ENCODE peak calls at places on chromosome 11, in ten cellular contexts. One of them, this sample, is unnamed.
A peak's percentile ranks its signal among the peaks of the same experiment; 100 is the strongest.

GRCh38 chr11:11789735-11790369 is 51.9 kb upstream of the USP47 start:
- DNase-seq in HL-60: peak; percentile 8
- DNase-seq in brain microvascular endothelial cell: peak; percentile 25
- DNase-seq in AG04450: no peak
- DNase-seq in MM.1S: no peak
- DNase-seq in suprapubic skin: no peak
- DNase-seq in stomach: no peak
- DNase-seq in spleen: no peak
- DNase-seq in A549: peak; percentile 34
- DNase-seq in WERI-Rb-1: peak; percentile 22
- DNase-seq in this sample: no peak

GRCh38 chr11:8369592-8370205 is 106.0 kb upstream of the LMO1 start:
- DNase-seq in MM.1S: no peak
- DNase-seq in spleen: peak; percentile 51
- DNase-seq in stomach: no peak
- DNase-seq in AG04450: no peak
- DNase-seq in HL-60: no peak
- DNase-seq in WERI-Rb-1: no peak
- DNase-seq in A549: no peak
- DNase-seq in brain microvascular endothelial cell: no peak
- DNase-seq in suprapubic skin: peak; percentile 54
- DNase-seq in this sample: no peak

GRCh38 chr11:7637447-7638157 is 35.7 kb downstream of the CYB5R2 start:
- DNase-seq in WERI-Rb-1: no peak
- DNase-seq in HL-60: no peak
- DNase-seq in spleen: no peak
- DNase-seq in A549: no peak
- DNase-seq in stomach: no peak
- DNase-seq in AG04450: no peak
- DNase-seq in MM.1S: no peak
- DNase-seq in suprapubic skin: no peak
- DNase-seq in brain microvascular endothelial cell: peak; percentile 56
- DNase-seq in this sample: no peak

GRCh38 chr11:27398413-27398780 is 35.4 kb upstream of the CCDC34 start:
- DNase-seq in spleen: no peak
- DNase-seq in suprapubic skin: no peak
- DNase-seq in MM.1S: no peak
- DNase-seq in stomach: no peak
- DNase-seq in A549: no peak
- DNase-seq in brain microvascular endothelial cell: no peak
- DNase-seq in WERI-Rb-1: peak; percentile 68
- DNase-seq in AG04450: no peak
- DNase-seq in HL-60: no peak
- DNase-seq in this sample: no peak

GRCh38 chr11:103326070-103326794 is 217.0 kb downstream of the DYNC2H1 start:
- DNase-seq in stomach: no peak
- DNase-seq in WERI-Rb-1: peak; percentile 44
- DNase-seq in brain microvascular endothelial cell: peak; percentile 90
- DNase-seq in MM.1S: peak; percentile 77
- DNase-seq in suprapubic skin: no peak
- DNase-seq in HL-60: peak; percentile 71
- DNase-seq in A549: peak; percentile 63
- DNase-seq in AG04450: peak; percentile 45
- DNase-seq in spleen: peak; percentile 75
- DNase-seq in this sample: no peak

GRCh38 chr11:34407121-34407813 is 31.5 kb upstream of the CAT start:
- DNase-seq in WERI-Rb-1: no peak
- DNase-seq in brain microvascular endothelial cell: no peak
- DNase-seq in HL-60: no peak
- DNase-seq in A549: no peak
- DNase-seq in stomach: peak; percentile 50
- DNase-seq in MM.1S: no peak
- DNase-seq in AG04450: no peak
- DNase-seq in spleen: no peak
- DNase-seq in suprapubic skin: no peak
- DNase-seq in this sample: no peak

GRCh38 chr11:46381836-46382643 is 571 bp downstream of the MDK start:
- DNase-seq in HL-60: no peak
- DNase-seq in MM.1S: no peak
- DNase-seq in WERI-Rb-1: peak; percentile 15
- DNase-seq in stomach: no peak
- DNase-seq in AG04450: no peak
- DNase-seq in suprapubic skin: no peak
- DNase-seq in spleen: peak; percentile 82
- DNase-seq in brain microvascular endothelial cell: no peak
- DNase-seq in A549: no peak
- DNase-seq in this sample: no peak

GRCh38 chr11:71580057-71581003 is 2.3 kb downstream of the KRTAP5-11 start:
- DNase-seq in stomach: peak; percentile 76
- DNase-seq in spleen: no peak
- DNase-seq in WERI-Rb-1: peak; percentile 71
- DNase-seq in AG04450: peak; percentile 32
- DNase-seq in A549: peak; percentile 69
- DNase-seq in MM.1S: peak; percentile 66
- DNase-seq in brain microvascular endothelial cell: peak; percentile 77
- DNase-seq in suprapubic skin: no peak
- DNase-seq in HL-60: peak; percentile 51
- DNase-seq in this sample: no peak

GRCh38 chr11:93287434-93287833 is 43.1 kb upstream of the DEUP1 start:
- DNase-seq in AG04450: no peak
- DNase-seq in spleen: no peak
- DNase-seq in MM.1S: no peak
- DNase-seq in WERI-Rb-1: no peak
- DNase-seq in brain microvascular endothelial cell: no peak
- DNase-seq in suprapubic skin: no peak
- DNase-seq in A549: no peak
- DNase-seq in HL-60: no peak
- DNase-seq in stomach: no peak
- DNase-seq in this sample: no peak

GRCh38 chr11:23727821-23728220 is 769.0 kb upstream of the LUZP2 start:
- DNase-seq in MM.1S: no peak
- DNase-seq in spleen: no peak
- DNase-seq in suprapubic skin: no peak
- DNase-seq in A549: peak; percentile 4
- DNase-seq in AG04450: peak; percentile 16
- DNase-seq in HL-60: no peak
- DNase-seq in WERI-Rb-1: no peak
- DNase-seq in stomach: no peak
- DNase-seq in brain microvascular endothelial cell: peak; percentile 79
- DNase-seq in this sample: no peak

GRCh38 chr11:17986007-17986710 is 26.7 kb downstream of the SERGEF start:
- DNase-seq in WERI-Rb-1: no peak
- DNase-seq in AG04450: peak; percentile 63
- DNase-seq in MM.1S: no peak
- DNase-seq in HL-60: no peak
- DNase-seq in brain microvascular endothelial cell: peak; percentile 53
- DNase-seq in A549: no peak
- DNase-seq in spleen: no peak
- DNase-seq in stomach: no peak
- DNase-seq in suprapubic skin: no peak
- DNase-seq in this sample: no peak

GRCh38 chr11:62791501-62792192 is at the start of gene TMEM223:
- DNase-seq in spleen: peak; percentile 98
- DNase-seq in suprapubic skin: peak; percentile 94
- DNase-seq in WERI-Rb-1: peak; percentile 88
- DNase-seq in brain microvascular endothelial cell: peak; percentile 68
- DNase-seq in AG04450: no peak
- DNase-seq in HL-60: peak; percentile 88
- DNase-seq in stomach: peak; percentile 90
- DNase-seq in MM.1S: peak; percentile 89
- DNase-seq in A549: peak; percentile 71
- DNase-seq in this sample: peak; percentile 93

GRCh38 chr11:8093931-8094575 is 13.0 kb downstream of the TUB start:
- DNase-seq in brain microvascular endothelial cell: no peak
- DNase-seq in stomach: peak; percentile 15
- DNase-seq in WERI-Rb-1: no peak
- DNase-seq in suprapubic skin: no peak
- DNase-seq in spleen: peak; percentile 64
- DNase-seq in A549: no peak
- DNase-seq in HL-60: no peak
- DNase-seq in MM.1S: no peak
- DNase-seq in AG04450: no peak
- DNase-seq in this sample: no peak

GRCh38 chr11:61429346-61429690 is 457 bp downstream of the CPSF7 start:
- DNase-seq in WERI-Rb-1: peak; percentile 76
- DNase-seq in brain microvascular endothelial cell: peak; percentile 28
- DNase-seq in AG04450: no peak
- DNase-seq in MM.1S: peak; percentile 75
- DNase-seq in stomach: peak; percentile 48
- DNase-seq in HL-60: peak; percentile 22
- DNase-seq in suprapubic skin: no peak
- DNase-seq in A549: peak; percentile 76
- DNase-seq in spleen: peak; percentile 92
- DNase-seq in this sample: no peak

GRCh38 chr11:94664336-94664735 is 97.2 kb downstream of the PIWIL4 start:
- DNase-seq in HL-60: no peak
- DNase-seq in stomach: no peak
- DNase-seq in MM.1S: no peak
- DNase-seq in AG04450: no peak
- DNase-seq in suprapubic skin: no peak
- DNase-seq in brain microvascular endothelial cell: no peak
- DNase-seq in spleen: no peak
- DNase-seq in A549: peak; percentile 5
- DNase-seq in WERI-Rb-1: no peak
- DNase-seq in this sample: no peak

GRCh38 chr11:111411456-111411855 is 32.4 kb upstream of the POU2AF1 start:
- DNase-seq in stomach: no peak
- DNase-seq in suprapubic skin: no peak
- DNase-seq in MM.1S: no peak
- DNase-seq in spleen: no peak
- DNase-seq in HL-60: no peak
- DNase-seq in WERI-Rb-1: no peak
- DNase-seq in brain microvascular endothelial cell: no peak
- DNase-seq in A549: no peak
- DNase-seq in AG04450: no peak
- DNase-seq in this sample: no peak

DNA sequence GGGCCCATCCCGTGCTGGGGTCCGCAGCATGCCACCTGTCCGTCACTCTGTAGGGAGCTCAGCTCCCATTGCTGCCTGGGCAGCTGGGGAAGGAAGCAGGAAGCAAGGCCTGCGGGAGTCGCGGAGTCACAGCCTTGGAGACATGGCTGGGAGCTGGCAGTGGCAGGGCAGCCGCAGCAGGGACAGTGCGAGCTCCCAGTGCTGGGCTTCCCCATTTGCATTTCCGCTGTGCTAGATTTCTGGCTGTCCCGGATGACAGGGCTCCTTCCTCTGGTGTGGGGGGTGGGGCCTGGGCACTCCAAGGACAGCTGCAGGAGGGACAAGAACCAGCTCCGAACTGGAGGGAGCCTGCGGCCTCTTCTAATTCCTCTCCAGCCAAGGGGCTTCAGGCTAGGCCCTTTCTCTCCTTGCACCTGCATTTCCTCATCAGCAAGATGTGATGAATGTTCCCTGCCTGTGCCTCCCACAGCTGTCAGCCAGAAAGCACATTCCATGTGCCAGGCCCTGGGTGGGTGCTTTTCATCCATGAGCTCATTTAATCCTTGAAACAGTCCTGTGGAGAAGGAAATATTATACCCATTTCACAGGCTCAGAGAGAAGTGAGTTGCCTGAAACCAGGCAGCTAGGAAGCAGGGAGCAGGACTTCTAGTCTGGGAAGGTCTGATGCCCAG is 48.0 kb downstream of the MYO7A start:
- DNase-seq in stomach: no peak
- DNase-seq in brain microvascular endothelial cell: no peak
- DNase-seq in spleen: peak; percentile 86
- DNase-seq in MM.1S: no peak
- DNase-seq in HL-60: peak; percentile 90
- DNase-seq in A549: no peak
- DNase-seq in WERI-Rb-1: no peak
- DNase-seq in suprapubic skin: no peak
- DNase-seq in AG04450: no peak
- DNase-seq in this sample: peak; percentile 66
- H3K4me3 ChIP-seq in stomach: no peak overlapping the region
- H3K4me3 ChIP-seq in brain microvascular endothelial cell: no peak overlapping the region
- H3K4me3 ChIP-seq in spleen: peak overlapping the region; percentile 47
- H3K4me3 ChIP-seq in MM.1S: no peak overlapping the region
- H3K4me3 ChIP-seq in HL-60: no peak overlapping the region
- H3K4me3 ChIP-seq in A549: no peak overlapping the region
- H3K4me3 ChIP-seq in WERI-Rb-1: no peak overlapping the region
- H3K4me3 ChIP-seq in suprapubic skin: peak overlapping the region; percentile 26
- H3K4me3 ChIP-seq in AG04450: no peak overlapping the region
- H3K4me3 ChIP-seq in this sample: peak overlapping the region; percentile 6

GRCh38 chr11:10285148-10285802 is 8.7 kb downstream of the SBF2 start:
- DNase-seq in suprapubic skin: no peak
- DNase-seq in stomach: no peak
- DNase-seq in AG04450: no peak
- DNase-seq in MM.1S: no peak
- DNase-seq in brain microvascular endothelial cell: no peak
- DNase-seq in HL-60: no peak
- DNase-seq in WERI-Rb-1: no peak
- DNase-seq in A549: peak; percentile 65
- DNase-seq in spleen: no peak
- DNase-seq in this sample: no peak
- TF ChIP-seq CTCF in suprapubic skin: no peak
- TF ChIP-seq CTCF in stomach: no peak
- TF ChIP-seq CTCF in AG04450: no peak
- TF ChIP-seq CTCF in MM.1S: no peak
- TF ChIP-seq CTCF in brain microvascular endothelial cell: no peak
- TF ChIP-seq CTCF in HL-60: no peak
- TF ChIP-seq CTCF in WERI-Rb-1: no peak
- TF ChIP-seq CTCF in A549: no peak
- TF ChIP-seq CTCF in spleen: no peak
- TF ChIP-seq CTCF in this sample: no peak

GRCh38 chr11:5753943-5754342 is at the start of gene OR52N4:
- DNase-seq in spleen: no peak
- DNase-seq in suprapubic skin: no peak
- DNase-seq in A549: no peak
- DNase-seq in stomach: no peak
- DNase-seq in HL-60: no peak
- DNase-seq in MM.1S: no peak
- DNase-seq in AG04450: no peak
- DNase-seq in WERI-Rb-1: no peak
- DNase-seq in brain microvascular endothelial cell: no peak
- DNase-seq in this sample: no peak

DNA sequence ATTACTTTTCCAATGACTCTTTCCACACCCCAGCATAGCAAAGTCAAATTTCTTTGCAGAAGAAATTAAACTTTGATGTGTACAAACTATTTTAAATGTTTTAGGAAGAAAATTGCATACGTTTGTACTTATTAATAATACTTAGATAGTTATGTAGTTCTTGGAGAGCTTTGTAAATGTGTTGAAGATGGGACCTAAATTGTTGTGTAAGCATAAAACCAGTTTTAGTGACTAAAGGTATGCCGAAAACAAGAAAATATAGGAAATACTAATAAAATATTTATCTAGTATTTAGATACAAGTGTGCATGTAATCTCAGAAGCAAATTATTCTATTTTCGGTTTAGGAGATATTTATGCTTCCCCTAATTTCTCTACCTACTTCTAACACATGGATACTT is 4.2 kb upstream of the OR52N4 start:
- DNase-seq in stomach: no peak
- DNase-seq in AG04450: no peak
- DNase-seq in brain microvascular endothelial cell: no peak
- DNase-seq in suprapubic skin: no peak
- DNase-seq in spleen: no peak
- DNase-seq in HL-60: no peak
- DNase-seq in MM.1S: no peak
- DNase-seq in WERI-Rb-1: no peak
- DNase-seq in A549: no peak
- DNase-seq in this sample: no peak
- H3K27ac ChIP-seq in stomach: no peak overlapping the region
- H3K27ac ChIP-seq in AG04450: no peak overlapping the region
- H3K27ac ChIP-seq in brain microvascular endothelial cell: no peak overlapping the region
- H3K27ac ChIP-seq in suprapubic skin: no peak overlapping the region
- H3K27ac ChIP-seq in spleen: no peak overlapping the region
- H3K27ac ChIP-seq in HL-60: no peak overlapping the region
- H3K27ac ChIP-seq in MM.1S: no peak overlapping the region
- H3K27ac ChIP-seq in WERI-Rb-1: no peak overlapping the region
- H3K27ac ChIP-seq in A549: no peak overlapping the region
- H3K27ac ChIP-seq in this sample: no peak overlapping the region

GRCh38 chr11:64037027-64037633 is 1.4 kb downstream of the FLRT1 start:
- DNase-seq in brain microvascular endothelial cell: no peak
- DNase-seq in MM.1S: no peak
- DNase-seq in HL-60: no peak
- DNase-seq in WERI-Rb-1: no peak
- DNase-seq in AG04450: no peak
- DNase-seq in spleen: no peak
- DNase-seq in suprapubic skin: no peak
- DNase-seq in stomach: no peak
- DNase-seq in A549: no peak
- DNase-seq in this sample: no peak
- H3K4me3 ChIP-seq in brain microvascular endothelial cell: no peak overlapping the region
- H3K4me3 ChIP-seq in MM.1S: no peak overlapping the region
- H3K4me3 ChIP-seq in HL-60: no peak overlapping the region
- H3K4me3 ChIP-seq in WERI-Rb-1: no peak overlapping the region
- H3K4me3 ChIP-seq in AG04450: no peak overlapping the region
- H3K4me3 ChIP-seq in spleen: no peak overlapping the region
- H3K4me3 ChIP-seq in suprapubic skin: peak overlapping the region; percentile 53
- H3K4me3 ChIP-seq in stomach: peak overlapping the region; percentile 62
- H3K4me3 ChIP-seq in A549: no peak overlapping the region
- H3K4me3 ChIP-seq in this sample: no peak overlapping the region

This sample was measured in lower lobe of right lung.